ENCODE peak calls at places on chromosomes 12 and 14, in four cellular contexts. B is adrenal gland, I is left lung, H is A549. L is an unnamed sample.

GRCh38 chr12:54759751-54760150 is 94.6 kb upstream of the MUCL1 start:
- DNase-seq in B (no peak), I (no peak), H (peak), L (peak)

GRCh38 chr14:91519239-91520036 is 9.3 kb upstream of the PPP4R3A start:
- DNase-seq in B (no peak), I (no peak), H (no peak), L (no peak)

GRCh38 chr14:58258156-58258555 is 13.5 kb downstream of the PSMA3 start:
- DNase-seq in B (no peak), I (no peak), H (no peak), L (peak)

GRCh38 chr14:57495409-57495808 is 1.8 kb upstream of the CCDC198 start:
- DNase-seq in B (no peak), I (no peak), H (peak), L (no peak)

GRCh38 chr14:29743566-29743965 is 184.1 kb downstream of the PRKD1 start:
- DNase-seq in B (no peak), I (no peak), H (no peak), L (no peak)

GRCh38 chr12:122437656-122438121 is 15.2 kb upstream of the CLIP1 start:
- DNase-seq in B (peak), I (no peak), H (no peak), L (peak)

GRCh38 chr12:106919910-106920544 is 35.7 kb upstream of the TMEM263 start:
- DNase-seq in B (no peak), I (no peak), H (peak), L (peak)

GRCh38 chr12:54988402-54989054 is 4.0 kb upstream of the TESPA1 start:
- DNase-seq in B (peak), I (peak), H (no peak), L (peak)

GRCh38 chr12:90090929-90091651 is 382.5 kb upstream of the ATP2B1 start:
- DNase-seq in B (no peak), I (no peak), H (peak), L (peak)

GRCh38 chr14:78933948-78934524 is 763.9 kb downstream of the NRXN3 start:
- DNase-seq in B (no peak), I (no peak), H (peak), L (peak)

GRCh38 chr12:120999191-121000120 is 16.8 kb downstream of the C12orf43 start:
- DNase-seq in B (no peak), I (no peak), H (no peak), L (peak)

GRCh38 chr12:12803186-12803585 is 10.0 kb upstream of the DDX47 start:
- DNase-seq in B (peak), I (peak), H (peak), L (peak)

GRCh38 chr12:12561305-12562015 is 1.2 kb downstream of the DUSP16 start:
- DNase-seq in B (peak), I (peak), H (peak), L (peak)

GRCh38 chr14:87712386-87713113 is 280.4 kb downstream of the GALC start:
- DNase-seq in B (no peak), I (no peak), H (no peak), L (no peak)

GRCh38 chr14:24231263-24232120 is 675 bp downstream of the NEDD8 start:
- DNase-seq in B (no peak), I (no peak), H (no peak), L (no peak)

GRCh38 chr12:59600174-59600573 is 4.3 kb downstream of the SLC16A7 start:
- DNase-seq in B (no peak), I (no peak), H (no peak), L (no peak)

GRCh38 chr14:49044981-49045380 is 541.2 kb downstream of the RPS29 start:
- DNase-seq in B (no peak), I (no peak), H (no peak), L (no peak)

GRCh38 chr12:59389968-59390576 is 205.8 kb upstream of the SLC16A7 start:
- DNase-seq in B (no peak), I (peak), H (no peak), L (no peak)

GRCh38 chr14:70731447-70732239 is 77.7 kb downstream of the MAP3K9 start:
- DNase-seq in B (no peak), I (no peak), H (no peak), L (no peak)

GRCh38 chr12:104490850-104491249 is 34.1 kb downstream of the CHST11 start:
- DNase-seq in B (no peak), I (no peak), H (no peak), L (no peak)

GRCh38 chr14:91140672-91141071 is 26.8 kb downstream of the DGLUCY start:
- DNase-seq in B (no peak), I (no peak), H (peak), L (peak)

DNA sequence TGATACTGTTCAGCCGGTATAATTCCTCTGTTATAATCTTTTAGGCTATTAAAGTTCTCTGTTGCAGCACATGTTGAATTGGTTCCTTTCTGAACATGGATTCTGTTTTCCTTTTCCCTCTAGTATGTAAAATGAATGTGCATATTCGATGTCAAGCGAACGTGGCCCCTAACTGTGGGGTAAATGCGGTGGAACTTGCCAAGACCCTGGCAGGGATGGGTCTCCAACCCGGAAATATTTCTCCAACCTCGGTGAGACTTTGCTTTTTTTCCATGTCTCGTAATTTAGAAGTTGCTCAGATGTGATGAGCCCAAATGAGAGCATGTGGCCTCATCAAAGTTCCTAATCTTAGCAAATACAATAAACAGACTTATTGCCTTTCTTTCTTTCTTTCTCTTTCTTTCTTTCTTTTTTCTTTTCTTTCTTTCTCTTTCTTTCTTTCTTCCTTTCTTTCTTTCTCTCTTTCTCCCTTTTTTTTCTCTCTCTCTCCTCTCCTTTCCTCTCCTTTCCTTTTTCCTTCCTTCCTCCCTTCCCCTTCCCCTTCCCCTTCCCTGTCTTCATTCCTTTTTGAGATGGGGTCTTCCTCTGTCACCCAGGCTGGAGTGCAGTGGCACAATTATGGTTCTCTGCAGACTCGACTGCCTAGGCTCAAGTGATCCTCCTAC is 131.9 kb downstream of the PRKCH start:
- DNase-seq in B (no peak), I (no peak), H (no peak), L (no peak)
- H3K4me3 ChIP-seq in B (no peak), I (no peak), H (no peak), L (no peak)

GRCh38 chr14:62462996-62463395 is 582.3 kb downstream of the KCNH5 start:
- DNase-seq in B (no peak), I (no peak), H (no peak), L (no peak)

DNA sequence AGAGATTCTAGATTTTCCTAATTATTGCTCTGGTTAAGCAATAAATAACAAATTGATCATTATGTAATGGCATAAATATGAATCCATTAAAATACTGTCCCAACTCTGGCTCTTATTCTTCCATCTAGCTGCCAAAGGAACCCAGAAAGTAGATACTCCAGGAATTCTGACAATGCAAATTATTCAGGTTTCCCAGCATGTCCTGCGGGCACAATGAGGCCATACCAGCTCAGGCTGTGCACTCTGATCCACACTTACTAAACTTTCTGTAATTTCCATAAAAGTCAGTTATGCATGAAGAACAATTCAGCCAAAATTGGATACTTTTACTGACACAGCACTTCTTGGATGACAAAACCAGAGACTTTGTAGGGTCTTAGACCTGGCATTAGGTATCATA is 576.3 kb downstream of the KCNH5 start:
- DNase-seq in B (no peak), I (no peak), H (no peak), L (no peak)
- TF ChIP-seq CTCF in B (no peak), I (no peak), H (no peak), L (no peak)

DNA sequence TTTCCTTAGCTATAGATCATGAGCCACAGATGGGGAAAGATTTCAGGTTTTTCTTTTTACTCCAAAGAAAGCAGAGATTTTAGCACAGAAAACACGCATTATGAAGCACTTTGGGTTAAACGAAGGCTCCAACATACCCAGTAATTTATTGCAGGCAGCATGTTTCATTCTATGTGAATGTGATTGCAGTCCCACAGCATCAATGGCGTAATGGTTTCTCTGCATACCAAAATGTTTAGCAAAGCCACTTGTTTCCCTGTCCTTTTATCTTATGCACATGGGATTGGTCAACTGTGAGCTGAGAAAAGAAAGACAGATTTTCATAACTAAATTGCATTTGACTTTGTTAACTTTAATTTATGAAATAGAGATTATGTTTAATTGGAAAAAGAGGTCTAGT is 124.7 kb upstream of the E2F7 start:
- DNase-seq in B (no peak), I (no peak), H (no peak), L (peak)
- H3K4me3 ChIP-seq in B (no peak), I (no peak), H (no peak), L (no peak)

DNA sequence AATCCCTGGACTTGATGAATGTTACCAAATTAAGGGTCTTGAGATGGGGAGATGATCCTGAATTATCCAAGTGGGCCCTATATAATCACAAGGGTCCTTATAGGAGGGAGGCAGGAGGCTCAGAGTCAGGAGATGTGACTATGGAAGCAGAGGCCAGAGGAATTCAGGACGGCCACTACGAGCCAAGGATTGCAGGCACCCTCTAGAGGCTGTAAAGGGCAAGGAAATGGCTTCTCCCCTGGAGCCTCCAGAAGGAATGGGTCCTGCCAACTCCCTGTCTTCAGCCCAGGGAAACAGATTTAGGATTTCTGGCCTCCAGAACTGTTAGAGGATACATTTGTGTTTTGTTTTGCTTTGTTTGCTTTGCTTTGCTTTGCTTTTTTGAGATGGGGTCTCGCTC is 8.8 kb downstream of the BDKRB1 start:
- DNase-seq in B (no peak), I (no peak), H (peak), L (peak)
- TF ChIP-seq CTCF in B (no peak), I (peak), H (peak), L (peak)

GRCh38 chr12:9732966-9733461 is at the start of gene CLECL1:
- DNase-seq in B (no peak), I (no peak), H (no peak), L (no peak)
- H3K4me3 ChIP-seq in B (no peak), I (no peak), H (no peak), L (no peak)

DNA sequence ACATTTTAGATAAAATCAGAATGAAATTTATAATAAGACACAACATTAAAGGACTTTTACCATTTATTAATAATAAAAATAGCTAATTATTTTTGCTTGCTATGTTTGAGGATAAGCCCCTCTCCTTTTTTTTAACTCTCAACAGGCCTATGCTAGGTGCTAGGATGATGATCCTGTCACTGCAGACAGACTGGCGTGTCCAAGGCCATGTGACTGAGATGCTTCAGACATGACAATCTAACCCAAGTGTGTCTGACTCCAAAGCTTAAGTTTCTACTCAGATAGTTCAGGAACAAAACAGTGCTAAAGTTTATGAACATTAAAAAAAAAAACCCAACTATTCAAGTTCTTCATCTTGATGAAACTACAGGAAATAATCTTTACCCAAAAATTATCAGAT is 29.8 kb downstream of the PPP1R13B start:
- DNase-seq in B (no peak), I (no peak), H (no peak), L (no peak)
- TF ChIP-seq CTCF in B (no peak), I (no peak), H (no peak), L (no peak)

DNA sequence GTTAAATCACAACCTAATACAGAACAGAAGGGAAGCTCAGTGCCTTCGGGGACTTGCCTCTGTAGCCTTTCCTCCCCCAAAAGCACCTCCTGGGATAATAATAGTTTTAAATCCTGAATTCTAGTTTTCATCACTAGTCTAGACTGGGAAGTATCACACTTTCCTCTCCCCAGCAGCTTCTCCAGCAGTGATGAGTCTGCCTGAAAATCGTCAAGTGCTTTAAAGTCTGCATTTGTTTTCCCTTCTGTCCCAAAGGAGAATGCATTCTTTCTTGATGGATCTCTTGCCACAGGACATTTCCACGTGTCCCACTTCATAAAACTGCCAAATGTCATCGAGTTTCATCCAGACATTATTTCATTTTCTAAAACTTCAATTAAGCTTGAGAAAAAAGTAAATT is 15.0 kb downstream of the CSRP2 start:
- DNase-seq in B (no peak), I (no peak), H (no peak), L (no peak)
- H3K4me3 ChIP-seq in B (no peak), I (no peak), H (no peak), L (no peak)

DNA sequence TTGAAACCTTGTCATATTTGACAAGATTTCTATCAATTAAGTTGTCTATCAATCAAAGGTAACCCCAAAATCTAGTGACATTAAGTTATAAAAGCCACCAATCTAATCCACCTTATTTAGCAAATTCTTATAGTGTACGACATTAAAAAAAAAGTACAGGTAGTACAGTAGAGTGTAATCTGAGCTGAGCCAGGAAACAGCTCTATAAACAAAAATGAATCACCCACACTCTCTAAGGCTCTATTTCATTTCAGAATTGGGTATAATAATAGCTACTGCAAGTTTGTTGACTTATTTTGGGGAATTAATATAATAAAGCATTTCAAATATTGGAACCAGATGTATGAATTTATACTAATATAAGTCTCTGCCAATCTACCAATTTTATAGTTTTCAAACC is 342.4 kb upstream of the FLRT2 start:
- DNase-seq in B (no peak), I (no peak), H (no peak), L (peak)
- TF ChIP-seq CTCF in B (no peak), I (no peak), H (no peak), L (no peak)

DNA sequence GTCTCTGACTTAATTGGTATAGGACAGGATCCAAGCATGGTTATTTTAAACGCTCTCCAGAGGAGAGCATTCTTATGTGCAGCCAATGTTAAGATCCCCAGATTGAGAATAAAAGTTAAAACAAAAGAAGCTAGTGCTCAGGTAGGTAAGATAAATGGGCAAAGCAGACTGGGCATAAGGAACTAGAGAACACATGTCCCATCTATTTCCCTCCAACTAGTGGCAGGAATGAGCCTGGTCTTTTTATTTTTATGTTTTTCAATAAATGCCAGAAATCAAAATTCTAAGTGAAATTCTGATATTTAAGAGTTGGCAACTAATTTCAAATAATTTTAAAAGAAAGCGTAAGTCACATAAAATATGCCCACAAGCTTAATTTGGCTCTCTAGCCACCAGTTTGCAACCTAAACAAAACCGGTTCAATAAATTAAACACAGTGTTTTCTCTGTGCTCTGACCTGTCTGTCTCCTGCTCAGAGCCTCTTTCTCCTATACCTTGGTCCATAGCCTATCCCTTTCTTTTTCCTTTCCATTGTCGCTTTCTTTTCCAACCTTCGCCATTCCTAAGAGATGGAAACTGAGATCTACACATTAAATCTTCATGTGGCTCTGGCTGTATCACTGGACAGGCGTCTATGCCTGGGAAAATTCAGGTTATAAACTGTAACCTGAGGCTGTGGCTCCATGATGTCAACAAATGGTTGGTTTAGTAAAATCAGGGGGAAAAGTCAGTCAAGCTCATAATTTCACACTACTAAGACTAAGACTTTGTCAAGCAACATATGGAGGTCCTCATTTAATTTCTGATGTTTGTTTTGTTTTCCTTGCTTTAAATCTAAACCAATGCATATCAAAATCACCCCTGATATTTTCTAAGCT is 5.5 kb downstream of the SLC38A1 start:
- DNase-seq in B (no peak), I (no peak), H (no peak), L (no peak)
- H3K4me3 ChIP-seq in B (no peak), I (no peak), H (no peak), L (no peak)

GRCh38 chr12:100128509-100128908 is 14.2 kb downstream of the BLTP3B start:
- DNase-seq in B (peak), I (no peak), H (peak), L (peak)
- TF ChIP-seq CTCF in B (peak), I (no peak), H (peak), L (peak)

L was measured in choroid plexus epithelial cell.